ENCODE peak calls at places on chromosomes 13 and 19, in ten cellular contexts. H is OCI-LY7; F is left ventricle myocardium inferior; S is WERI-Rb-1; N is astrocyte of the spinal cord; M is DND-41; D is lung; L is tibial artery; K is fibroblast of pulmonary artery; G is CD4-positive, alpha-beta T cell. U is an unnamed sample.
A peak's percentile ranks its signal among the peaks of the same experiment; 100 is the strongest.

GRCh38 chr19:54137913-54138776 is 583 bp downstream of the CNOT3 start:
- DNase-seq in F (no peak), S (no peak), M (peak; percentile 43), G (peak; percentile 39), N (no peak), H (peak; percentile 28), K (no peak), L (no peak), D (no peak), U (peak; percentile 30)

GRCh38 chr19:18417250-18418033 is 1.8 kb upstream of the SSBP4 start:
- DNase-seq in D (no peak), H (no peak), L (peak; percentile 69), M (peak; percentile 67), N (peak; percentile 90), K (peak; percentile 90), S (peak; percentile 88), G (no peak), F (peak; percentile 88), U (peak; percentile 28)

GRCh38 chr19:42170715-42171114 is 38.5 kb upstream of the POU2F2 start:
- DNase-seq in H (no peak), G (no peak), N (no peak), S (no peak), F (no peak), D (no peak), K (no peak), L (no peak), M (no peak), U (no peak)

GRCh38 chr13:74438911-74439310 is 304.7 kb upstream of the KLF12 start:
- DNase-seq in S (no peak), L (no peak), D (no peak), N (no peak), M (no peak), K (no peak), F (no peak), H (no peak), G (no peak), U (no peak)

GRCh38 chr13:21435710-21436151 is 23.4 kb downstream of the ZDHHC20 start:
- DNase-seq in L (peak; percentile 69), N (peak; percentile 78), H (peak; percentile 9), F (peak; percentile 31), G (peak; percentile 18), K (peak; percentile 84), M (no peak), S (no peak), D (peak; percentile 67), U (no peak)

GRCh38 chr19:18788782-18789421 is 2.2 kb downstream of the COMP start:
- DNase-seq in G (no peak), K (no peak), L (no peak), D (no peak), F (no peak), S (no peak), H (no peak), N (no peak), M (no peak), U (no peak)

GRCh38 chr13:73231456-73231855 is 172.7 kb downstream of the KLF5 start:
- DNase-seq in G (no peak), H (no peak), M (peak; percentile 32), L (no peak), N (no peak), S (no peak), D (no peak), K (no peak), F (no peak), U (no peak)

GRCh38 chr13:113907637-113908617 is 44.1 kb upstream of the GAS6 start:
- DNase-seq in G (no peak), D (peak; percentile 27), F (no peak), S (peak; percentile 71), L (no peak), K (peak; percentile 44), H (no peak), N (peak; percentile 57), M (no peak), U (no peak)

GRCh38 chr13:74710006-74710405 is 575.8 kb upstream of the KLF12 start:
- DNase-seq in H (no peak), N (no peak), D (no peak), L (no peak), F (no peak), S (no peak), K (peak; percentile 80), M (no peak), G (no peak), U (no peak)

GRCh38 chr13:41085961-41086360 is 24.7 kb downstream of the WBP4 start:
- DNase-seq in K (no peak), G (no peak), F (no peak), D (no peak), M (no peak), N (no peak), S (no peak), L (no peak), H (no peak), U (no peak)

GRCh38 chr13:48214519-48215121 is 18.4 kb upstream of the ITM2B start:
- DNase-seq in M (no peak), H (no peak), F (no peak), S (no peak), K (no peak), N (no peak), D (no peak), L (no peak), G (no peak), U (no peak)

GRCh38 chr13:65746522-65746921 is 1483.6 kb downstream of the PCDH9 start:
- DNase-seq in N (no peak), G (no peak), L (no peak), D (no peak), K (no peak), F (no peak), S (no peak), M (no peak), H (no peak), U (no peak)
- TF ChIP-seq CTCF in N (no peak), G (no peak), L (no peak), D (no peak), K (no peak), F (no peak), S (no peak), M (no peak), H (no peak), U (no peak)

DNA sequence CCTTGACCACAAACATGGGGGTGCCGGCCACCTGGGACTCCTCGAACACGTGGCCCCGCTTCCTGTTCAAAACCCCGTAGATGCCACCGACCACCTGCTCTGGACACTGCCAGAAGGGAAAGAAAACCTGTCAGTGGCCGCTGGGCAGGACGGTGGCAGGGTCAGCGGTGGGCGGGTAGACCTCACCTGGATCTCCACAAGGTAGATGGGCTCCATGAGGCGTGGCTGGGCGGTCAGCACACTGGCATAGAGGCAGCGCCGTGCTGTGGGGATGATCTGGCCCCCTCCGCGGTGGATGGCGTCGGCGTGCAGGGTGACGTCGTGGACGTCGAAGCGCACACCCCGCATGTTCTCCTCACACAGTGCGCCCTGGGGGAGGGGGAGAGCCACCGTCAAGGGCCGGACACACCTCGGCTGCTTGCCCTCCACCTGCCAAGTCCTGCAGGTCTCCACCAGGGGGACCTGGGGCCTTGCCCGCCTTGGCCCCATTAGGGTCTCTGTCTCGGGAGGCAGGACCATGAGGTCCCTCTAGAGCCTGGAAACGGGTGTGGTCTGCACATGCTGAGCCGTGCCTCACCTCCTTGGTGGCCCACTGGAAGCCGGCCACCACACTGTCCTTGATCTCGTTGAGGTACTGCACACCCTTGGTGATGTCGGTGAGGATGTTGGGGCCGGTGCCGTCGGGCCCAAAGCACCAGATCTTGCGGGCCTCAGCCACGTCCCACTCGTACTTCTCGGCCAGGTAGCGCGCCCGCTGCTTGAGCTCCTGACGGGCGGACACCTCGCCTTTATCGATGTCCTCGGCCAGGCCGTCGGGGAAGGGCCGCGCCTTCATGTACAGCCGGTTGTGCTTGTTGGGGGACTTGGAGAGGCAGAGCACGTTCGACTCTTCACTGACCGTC is 6.6 kb upstream of the DAPK3 start:
- DNase-seq in N (no peak), K (no peak), S (no peak), D (no peak), L (no peak), M (no peak), F (no peak), H (no peak), G (no peak), U (no peak)
- TF ChIP-seq CTCF in N (peak; percentile 29), K (no peak), S (peak; percentile 25), D (no peak), L (no peak), M (peak; percentile 18), F (no peak), H (no peak), G (no peak), U (peak; percentile 39)

GRCh38 chr19:39299832-39300231 is 3.6 kb downstream of the IFNL1 start:
- DNase-seq in D (no peak), L (no peak), H (no peak), G (no peak), S (no peak), M (no peak), F (no peak), K (no peak), N (no peak), U (no peak)

GRCh38 chr19:39303373-39304184 is 7.4 kb downstream of the IFNL1 start:
- DNase-seq in M (no peak), H (no peak), S (no peak), D (no peak), K (no peak), L (no peak), G (no peak), N (no peak), F (no peak), U (no peak)

GRCh38 chr19:39299404-39299803 is 3.2 kb downstream of the IFNL1 start:
- DNase-seq in M (no peak), D (no peak), N (no peak), F (no peak), S (no peak), L (no peak), G (no peak), H (no peak), K (no peak), U (no peak)

GRCh38 chr19:39301562-39301961 is 5.4 kb downstream of the IFNL1 start:
- DNase-seq in H (no peak), M (no peak), N (no peak), G (no peak), L (no peak), K (no peak), F (no peak), D (no peak), S (no peak), U (no peak)

GRCh38 chr19:39301021-39301420 is 4.8 kb downstream of the IFNL1 start:
- DNase-seq in K (no peak), L (no peak), M (no peak), H (no peak), F (no peak), N (no peak), G (no peak), S (no peak), D (no peak), U (no peak)
- TF ChIP-seq CTCF in K (no peak), L (no peak), M (no peak), H (no peak), F (no peak), N (no peak), G (no peak), S (no peak), D (no peak), U (no peak)

DNA sequence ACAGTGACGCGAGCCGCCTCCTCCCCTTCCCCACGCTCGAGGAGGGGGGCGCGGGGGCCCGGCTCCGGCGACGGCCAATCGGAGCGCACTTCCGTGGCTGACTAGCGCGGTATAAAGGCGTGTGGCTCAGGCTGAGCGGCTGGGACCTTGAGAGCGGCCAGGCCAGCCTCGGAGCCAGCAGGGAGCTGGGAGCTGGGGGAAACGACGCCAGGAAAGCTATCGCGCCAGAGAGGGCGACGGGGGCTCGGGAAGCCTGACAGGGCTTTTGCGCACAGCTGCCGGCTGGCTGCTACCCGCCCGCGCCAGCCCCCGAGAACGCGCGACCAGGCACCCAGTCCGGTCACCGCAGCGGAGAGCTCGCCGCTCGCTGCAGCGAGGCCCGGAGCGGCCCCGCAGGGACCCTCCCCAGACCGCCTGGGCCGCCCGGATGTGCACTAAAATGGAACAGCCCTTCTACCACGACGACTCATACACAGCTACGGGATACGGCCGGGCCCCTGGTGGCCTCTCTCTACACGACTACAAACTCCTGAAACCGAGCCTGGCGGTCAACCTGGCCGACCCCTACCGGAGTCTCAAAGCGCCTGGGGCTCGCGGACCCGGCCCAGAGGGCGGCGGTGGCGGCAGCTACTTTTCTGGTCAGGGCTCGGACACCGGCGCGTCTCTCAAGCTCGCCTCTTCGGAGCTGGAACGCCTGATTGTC is at the start of gene JUNB:
- DNase-seq in S (peak; percentile 95), N (peak; percentile 98), K (peak; percentile 99), L (peak; percentile 95), F (peak; percentile 98), H (peak; percentile 96), M (peak; percentile 95), G (peak; percentile 98), D (peak; percentile 98), U (peak; percentile 83)
- TF ChIP-seq CTCF in S (no peak), N (no peak), K (no peak), L (peak; percentile 26), F (peak; percentile 26), H (no peak), M (peak; percentile 26), G (no peak), D (no peak), U (no peak)

U was measured in progenitor cell of endocrine pancreas.